ENCODE peak calls at places on chromosome 22, in nine cellular contexts. One of them, this sample, is unnamed.

GRCh38 chr22:22903355-22903777 is 15.8 kb downstream of the IGLL5 start:
- DNase-seq in esophagus muscularis mucosa: peak
- DNase-seq in A549: no peak
- DNase-seq in Caco-2: no peak
- DNase-seq in upper lobe of right lung: no peak
- DNase-seq in heart right ventricle: no peak
- DNase-seq in mammary epithelial cell: no peak
- DNase-seq in HAP-1: no peak
- DNase-seq in lung: no peak
- DNase-seq in this sample: no peak

GRCh38 chr22:38455530-38456271 is 702 bp upstream of the KCNJ4 start:
- DNase-seq in esophagus muscularis mucosa: no peak
- DNase-seq in A549: no peak
- DNase-seq in Caco-2: peak
- DNase-seq in upper lobe of right lung: no peak
- DNase-seq in heart right ventricle: no peak
- DNase-seq in mammary epithelial cell: no peak
- DNase-seq in HAP-1: no peak
- DNase-seq in lung: no peak
- DNase-seq in this sample: no peak

GRCh38 chr22:26479043-26479791 is 4.4 kb downstream of the HPS4 start:
- DNase-seq in esophagus muscularis mucosa: no peak
- DNase-seq in A549: no peak
- DNase-seq in Caco-2: no peak
- DNase-seq in upper lobe of right lung: no peak
- DNase-seq in heart right ventricle: no peak
- DNase-seq in mammary epithelial cell: no peak
- DNase-seq in HAP-1: no peak
- DNase-seq in lung: no peak
- DNase-seq in this sample: peak

GRCh38 chr22:49331223-49331815 is 496.4 kb downstream of the BRD1 start:
- DNase-seq in esophagus muscularis mucosa: no peak
- DNase-seq in A549: no peak
- DNase-seq in Caco-2: no peak
- DNase-seq in upper lobe of right lung: peak
- DNase-seq in heart right ventricle: no peak
- DNase-seq in mammary epithelial cell: no peak
- DNase-seq in HAP-1: no peak
- DNase-seq in lung: peak
- DNase-seq in this sample: no peak

GRCh38 chr22:49929553-49929979 is 11.1 kb downstream of the CRELD2 start:
- DNase-seq in esophagus muscularis mucosa: no peak
- DNase-seq in A549: no peak
- DNase-seq in Caco-2: peak
- DNase-seq in upper lobe of right lung: peak
- DNase-seq in heart right ventricle: no peak
- DNase-seq in mammary epithelial cell: no peak
- DNase-seq in HAP-1: peak
- DNase-seq in lung: peak
- DNase-seq in this sample: no peak

GRCh38 chr22:32584650-32585049 is 110.0 kb downstream of the FBXO7 start:
- DNase-seq in esophagus muscularis mucosa: no peak
- DNase-seq in A549: no peak
- DNase-seq in Caco-2: no peak
- DNase-seq in upper lobe of right lung: no peak
- DNase-seq in heart right ventricle: no peak
- DNase-seq in mammary epithelial cell: no peak
- DNase-seq in HAP-1: peak
- DNase-seq in lung: no peak
- DNase-seq in this sample: no peak

GRCh38 chr22:48336339-48337060 is 1491.2 kb downstream of the BRD1 start:
- DNase-seq in esophagus muscularis mucosa: no peak
- DNase-seq in A549: no peak
- DNase-seq in Caco-2: no peak
- DNase-seq in upper lobe of right lung: no peak
- DNase-seq in heart right ventricle: no peak
- DNase-seq in mammary epithelial cell: no peak
- DNase-seq in HAP-1: no peak
- DNase-seq in lung: no peak
- DNase-seq in this sample: no peak

GRCh38 chr22:48188211-48188845 is 1425.9 kb downstream of the TBC1D22A start:
- DNase-seq in esophagus muscularis mucosa: no peak
- DNase-seq in A549: peak
- DNase-seq in Caco-2: no peak
- DNase-seq in upper lobe of right lung: no peak
- DNase-seq in heart right ventricle: no peak
- DNase-seq in mammary epithelial cell: no peak
- DNase-seq in HAP-1: no peak
- DNase-seq in lung: no peak
- DNase-seq in this sample: no peak

DNA sequence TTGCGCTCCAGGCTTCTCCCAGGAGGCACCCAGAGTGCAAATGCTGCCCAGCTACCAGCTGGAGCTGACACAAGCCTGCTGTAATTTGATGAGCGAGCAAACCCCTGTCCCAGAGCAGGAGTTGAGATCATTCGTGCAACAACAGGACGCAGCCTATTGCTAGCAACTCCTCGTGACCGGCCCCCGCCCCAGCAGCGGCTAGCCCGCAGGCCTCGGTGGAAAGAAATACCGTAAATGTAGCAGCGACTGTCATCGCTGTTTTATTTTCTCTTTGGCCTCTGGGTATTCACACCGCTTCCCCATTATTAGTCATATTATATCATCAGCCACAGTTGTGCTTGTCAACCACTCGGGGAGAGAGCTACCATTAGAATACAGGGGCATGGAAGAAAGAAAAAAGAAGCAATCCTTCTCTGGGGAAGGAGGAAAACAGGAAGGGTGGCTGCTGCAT is 59.2 kb upstream of the ATXN10 start:
- DNase-seq in esophagus muscularis mucosa: no peak
- DNase-seq in A549: no peak
- DNase-seq in Caco-2: no peak
- DNase-seq in upper lobe of right lung: peak
- DNase-seq in heart right ventricle: peak
- DNase-seq in mammary epithelial cell: peak
- DNase-seq in HAP-1: no peak
- DNase-seq in lung: no peak
- DNase-seq in this sample: peak
- H3K4me3 ChIP-seq in esophagus muscularis mucosa: peak
- H3K4me3 ChIP-seq in A549: no peak
- H3K4me3 ChIP-seq in Caco-2: no peak
- H3K4me3 ChIP-seq in upper lobe of right lung: no peak
- H3K4me3 ChIP-seq in heart right ventricle: peak
- H3K4me3 ChIP-seq in mammary epithelial cell: peak
- H3K4me3 ChIP-seq in HAP-1: no peak
- H3K4me3 ChIP-seq in lung: no peak
- H3K4me3 ChIP-seq in this sample: no peak

GRCh38 chr22:24424901-24425775 is 2.3 kb upstream of the ADORA2A start:
- DNase-seq in esophagus muscularis mucosa: no peak
- DNase-seq in A549: no peak
- DNase-seq in Caco-2: no peak
- DNase-seq in upper lobe of right lung: no peak
- DNase-seq in heart right ventricle: no peak
- DNase-seq in mammary epithelial cell: no peak
- DNase-seq in HAP-1: no peak
- DNase-seq in lung: no peak
- DNase-seq in this sample: no peak
- H3K4me3 ChIP-seq in esophagus muscularis mucosa: peak
- H3K4me3 ChIP-seq in A549: no peak
- H3K4me3 ChIP-seq in Caco-2: no peak
- H3K4me3 ChIP-seq in upper lobe of right lung: peak
- H3K4me3 ChIP-seq in heart right ventricle: peak
- H3K4me3 ChIP-seq in mammary epithelial cell: no peak
- H3K4me3 ChIP-seq in HAP-1: no peak
- H3K4me3 ChIP-seq in lung: peak
- H3K4me3 ChIP-seq in this sample: no peak

DNA sequence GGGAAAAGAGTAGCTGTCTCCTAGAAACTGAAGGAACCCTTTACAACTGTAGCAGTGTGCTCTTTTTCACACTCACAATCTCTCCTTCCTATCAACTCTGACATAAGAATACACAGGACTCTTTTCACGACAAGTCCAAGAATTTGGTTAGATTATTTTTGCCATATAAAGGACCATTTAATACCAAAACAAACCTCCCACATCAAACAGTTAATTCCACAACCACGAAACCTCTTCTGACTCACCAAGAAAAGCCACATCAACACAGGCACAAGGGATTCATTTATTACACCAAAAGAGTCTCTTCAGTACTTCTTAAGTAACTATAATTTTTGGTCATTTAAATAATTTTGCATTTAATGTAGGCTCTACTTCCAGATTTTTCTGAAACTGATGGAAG is 222.6 kb upstream of the PITPNB start:
- DNase-seq in esophagus muscularis mucosa: no peak
- DNase-seq in A549: no peak
- DNase-seq in Caco-2: no peak
- DNase-seq in upper lobe of right lung: no peak
- DNase-seq in heart right ventricle: no peak
- DNase-seq in mammary epithelial cell: peak
- DNase-seq in HAP-1: no peak
- DNase-seq in lung: no peak
- DNase-seq in this sample: no peak
- H3K4me3 ChIP-seq in esophagus muscularis mucosa: no peak
- H3K4me3 ChIP-seq in A549: no peak
- H3K4me3 ChIP-seq in Caco-2: no peak
- H3K4me3 ChIP-seq in upper lobe of right lung: no peak
- H3K4me3 ChIP-seq in heart right ventricle: no peak
- H3K4me3 ChIP-seq in mammary epithelial cell: no peak
- H3K4me3 ChIP-seq in HAP-1: no peak
- H3K4me3 ChIP-seq in lung: no peak
- H3K4me3 ChIP-seq in this sample: no peak

GRCh38 chr22:27799334-27800249 is 2.0 kb downstream of the MN1 start:
- DNase-seq in esophagus muscularis mucosa: no peak
- DNase-seq in A549: no peak
- DNase-seq in Caco-2: no peak
- DNase-seq in upper lobe of right lung: no peak
- DNase-seq in heart right ventricle: no peak
- DNase-seq in mammary epithelial cell: no peak
- DNase-seq in HAP-1: no peak
- DNase-seq in lung: no peak
- DNase-seq in this sample: no peak

GRCh38 chr22:27801616-27802388 is at the start of gene MN1:
- DNase-seq in esophagus muscularis mucosa: no peak
- DNase-seq in A549: peak
- DNase-seq in Caco-2: peak
- DNase-seq in upper lobe of right lung: peak
- DNase-seq in heart right ventricle: peak
- DNase-seq in mammary epithelial cell: peak
- DNase-seq in HAP-1: peak
- DNase-seq in lung: no peak
- DNase-seq in this sample: no peak

GRCh38 chr22:27800250-27801131 is 1.1 kb downstream of the MN1 start:
- DNase-seq in esophagus muscularis mucosa: no peak
- DNase-seq in A549: no peak
- DNase-seq in Caco-2: no peak
- DNase-seq in upper lobe of right lung: no peak
- DNase-seq in heart right ventricle: no peak
- DNase-seq in mammary epithelial cell: peak
- DNase-seq in HAP-1: peak
- DNase-seq in lung: no peak
- DNase-seq in this sample: no peak

GRCh38 chr22:27802389-27803079 is 978 bp upstream of the MN1 start:
- DNase-seq in esophagus muscularis mucosa: no peak
- DNase-seq in A549: no peak
- DNase-seq in Caco-2: no peak
- DNase-seq in upper lobe of right lung: no peak
- DNase-seq in heart right ventricle: no peak
- DNase-seq in mammary epithelial cell: no peak
- DNase-seq in HAP-1: no peak
- DNase-seq in lung: no peak
- DNase-seq in this sample: no peak

DNA sequence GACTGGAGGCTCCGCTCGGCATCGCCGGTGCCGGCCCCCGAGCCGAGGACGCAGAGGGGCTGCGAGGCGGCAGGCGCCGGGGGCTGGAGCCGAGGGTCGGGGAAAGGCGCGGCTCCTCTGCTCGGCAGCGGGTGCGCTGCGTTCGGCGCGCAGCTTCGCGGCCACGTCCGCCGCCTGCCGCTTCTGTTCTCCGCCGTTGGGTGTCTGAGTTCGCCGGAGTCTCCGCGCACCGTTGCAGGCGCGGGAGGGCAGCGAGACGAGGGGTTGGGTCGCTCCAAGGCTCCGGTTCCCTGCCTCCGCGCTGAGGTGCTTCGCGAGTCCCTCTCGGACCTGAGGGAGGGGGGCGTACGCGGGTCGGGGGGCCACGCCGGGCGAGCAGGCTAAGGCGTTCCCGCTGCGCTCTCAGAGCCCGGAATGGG is 350 bp downstream of the MN1 start:
- DNase-seq in esophagus muscularis mucosa: no peak
- DNase-seq in A549: peak
- DNase-seq in Caco-2: peak
- DNase-seq in upper lobe of right lung: peak
- DNase-seq in heart right ventricle: peak
- DNase-seq in mammary epithelial cell: peak
- DNase-seq in HAP-1: peak
- DNase-seq in lung: no peak
- DNase-seq in this sample: no peak
- H3K4me3 ChIP-seq in esophagus muscularis mucosa: peak
- H3K4me3 ChIP-seq in A549: peak
- H3K4me3 ChIP-seq in Caco-2: peak
- H3K4me3 ChIP-seq in upper lobe of right lung: peak
- H3K4me3 ChIP-seq in heart right ventricle: peak
- H3K4me3 ChIP-seq in mammary epithelial cell: peak
- H3K4me3 ChIP-seq in HAP-1: peak
- H3K4me3 ChIP-seq in lung: peak
- H3K4me3 ChIP-seq in this sample: peak

GRCh38 chr22:37431811-37432707 is 4.8 kb upstream of the ELFN2 start:
- DNase-seq in esophagus muscularis mucosa: no peak
- DNase-seq in A549: peak
- DNase-seq in Caco-2: peak
- DNase-seq in upper lobe of right lung: no peak
- DNase-seq in heart right ventricle: no peak
- DNase-seq in mammary epithelial cell: peak
- DNase-seq in HAP-1: peak
- DNase-seq in lung: no peak
- DNase-seq in this sample: no peak
- H3K4me3 ChIP-seq in esophagus muscularis mucosa: no peak
- H3K4me3 ChIP-seq in A549: no peak
- H3K4me3 ChIP-seq in Caco-2: no peak
- H3K4me3 ChIP-seq in upper lobe of right lung: no peak
- H3K4me3 ChIP-seq in heart right ventricle: no peak
- H3K4me3 ChIP-seq in mammary epithelial cell: no peak
- H3K4me3 ChIP-seq in HAP-1: no peak
- H3K4me3 ChIP-seq in lung: no peak
- H3K4me3 ChIP-seq in this sample: no peak

GRCh38 chr22:42931421-42932196 is 74.5 kb upstream of the ARFGAP3 start:
- DNase-seq in esophagus muscularis mucosa: no peak
- DNase-seq in A549: no peak
- DNase-seq in Caco-2: no peak
- DNase-seq in upper lobe of right lung: peak
- DNase-seq in heart right ventricle: no peak
- DNase-seq in mammary epithelial cell: no peak
- DNase-seq in HAP-1: no peak
- DNase-seq in lung: no peak
- DNase-seq in this sample: no peak
- H3K4me3 ChIP-seq in esophagus muscularis mucosa: peak
- H3K4me3 ChIP-seq in A549: no peak
- H3K4me3 ChIP-seq in Caco-2: no peak
- H3K4me3 ChIP-seq in upper lobe of right lung: no peak
- H3K4me3 ChIP-seq in heart right ventricle: no peak
- H3K4me3 ChIP-seq in mammary epithelial cell: no peak
- H3K4me3 ChIP-seq in HAP-1: no peak
- H3K4me3 ChIP-seq in lung: no peak
- H3K4me3 ChIP-seq in this sample: no peak

GRCh38 chr22:31103899-31104694 is 3.3 kb downstream of the SELENOM start:
- DNase-seq in esophagus muscularis mucosa: no peak
- DNase-seq in A549: no peak
- DNase-seq in Caco-2: no peak
- DNase-seq in upper lobe of right lung: no peak
- DNase-seq in heart right ventricle: peak
- DNase-seq in mammary epithelial cell: no peak
- DNase-seq in HAP-1: no peak
- DNase-seq in lung: no peak
- DNase-seq in this sample: no peak
- H3K4me3 ChIP-seq in esophagus muscularis mucosa: peak
- H3K4me3 ChIP-seq in A549: no peak
- H3K4me3 ChIP-seq in Caco-2: no peak
- H3K4me3 ChIP-seq in upper lobe of right lung: no peak
- H3K4me3 ChIP-seq in heart right ventricle: no peak
- H3K4me3 ChIP-seq in mammary epithelial cell: no peak
- H3K4me3 ChIP-seq in HAP-1: no peak
- H3K4me3 ChIP-seq in lung: no peak
- H3K4me3 ChIP-seq in this sample: no peak